ENCODE peak calls at places on chromosomes 7 and 10, in four cellular contexts. B is Peyer's patch, Q is PC-9, X is breast epithelium. E is an unnamed sample. For H3K36me3, the result is how much of the 10 kb centered on the place peaks cover.

GRCh38 chr10:76582536-76582935 is 1055.1 kb downstream of the KCNMA1 start:
- DNase-seq in B (no peak), Q (no peak), X (no peak), E (no peak)

GRCh38 chr10:119770928-119771327 is 45.1 kb downstream of the INPP5F start:
- DNase-seq in B (no peak), Q (no peak), X (no peak), E (no peak)

GRCh38 chr10:91969297-91969696 is 45.7 kb downstream of the BTAF1 start:
- DNase-seq in B (no peak), Q (no peak), X (no peak), E (no peak)

GRCh38 chr7:141691540-141691939 is 10.4 kb downstream of the DENND11 start:
- DNase-seq in B (no peak), Q (no peak), X (no peak), E (no peak)

GRCh38 chr7:95395755-95396135 is 430 bp downstream of the PON3 start:
- DNase-seq in B (no peak), Q (no peak), X (no peak), E (no peak)

GRCh38 chr7:1192171-1192676 is 32.2 kb upstream of the ZFAND2A start:
- DNase-seq in B (no peak), Q (no peak), X (no peak), E (no peak)

GRCh38 chr10:24374134-24374915 is 165.4 kb downstream of the KIAA1217 start:
- DNase-seq in B (no peak), Q (no peak), X (no peak), E (no peak)

GRCh38 chr7:109844362-109844761 is 1246.6 kb upstream of the LRRN3 start:
- DNase-seq in B (no peak), Q (peak), X (no peak), E (no peak)

GRCh38 chr10:13699216-13699615 is 112.5 kb downstream of the PRPF18 start:
- DNase-seq in B (no peak), Q (no peak), X (no peak), E (no peak)

GRCh38 chr10:15083674-15084501 is 4.7 kb downstream of the ACBD7 start:
- DNase-seq in B (no peak), Q (no peak), X (no peak), E (no peak)

GRCh38 chr7:135734343-135734689 is 6.3 kb upstream of the SLC13A4 start:
- DNase-seq in B (no peak), Q (no peak), X (no peak), E (no peak)

GRCh38 chr10:132399117-132400035 is 2.4 kb downstream of the PWWP2B start:
- DNase-seq in B (peak), Q (peak), X (no peak), E (peak)

DNA sequence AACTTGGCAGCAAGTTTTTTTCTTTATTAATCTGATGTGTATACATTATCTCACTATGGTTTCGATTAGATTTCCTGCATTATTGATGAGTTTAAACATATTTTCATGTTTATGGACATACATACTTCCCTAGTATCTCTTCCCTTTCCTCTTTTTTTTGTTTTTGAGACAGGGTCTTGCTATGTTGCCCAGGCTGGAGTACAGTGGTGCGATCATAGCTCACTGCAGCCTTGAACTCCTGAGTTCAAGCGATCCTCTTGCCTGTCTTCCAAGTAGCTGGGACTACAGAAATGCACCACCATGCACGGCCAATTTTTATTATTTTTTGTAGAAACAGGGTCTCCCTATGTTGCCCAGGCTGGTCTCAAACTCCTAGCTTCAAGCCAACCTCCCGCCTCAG is 18.9 kb downstream of the BAZ1B start:
- DNase-seq in B (no peak), Q (no peak), X (no peak), E (no peak)
- H3K36me3 ChIP-seq in B (half or more), Q (half or more), X (under half), E (half or more)

DNA sequence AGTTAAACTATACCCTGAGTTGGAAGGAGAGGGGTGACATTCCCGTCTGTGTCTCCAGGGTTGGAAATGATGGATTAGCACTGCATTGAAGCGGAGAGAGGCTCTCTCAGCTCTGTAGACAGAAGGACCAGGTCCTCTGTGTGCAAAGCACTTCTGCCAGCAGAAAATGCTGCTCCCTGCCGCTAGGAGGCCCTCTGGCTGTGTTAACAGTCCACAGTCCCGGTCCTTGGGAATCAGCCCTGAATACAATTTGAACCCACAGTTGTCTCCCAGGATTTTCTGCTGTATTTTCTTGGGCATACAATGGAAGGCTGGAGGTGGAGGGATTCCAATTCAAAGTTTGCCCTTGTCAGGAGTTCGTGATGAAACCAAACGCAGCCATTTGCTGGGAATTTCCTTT is 205.1 kb downstream of the GLRX3 start:
- DNase-seq in B (no peak), Q (no peak), X (no peak), E (no peak)
- TF ChIP-seq CTCF in B (no peak), Q (no peak), X (no peak), E (no peak)

GRCh38 chr10:89332092-89332633 is 4.4 kb downstream of the IFIT3 start:
- DNase-seq in B (no peak), Q (no peak), X (no peak), E (no peak)
- H3K4me3 ChIP-seq in B (peak), Q (no peak), X (peak), E (peak)

DNA sequence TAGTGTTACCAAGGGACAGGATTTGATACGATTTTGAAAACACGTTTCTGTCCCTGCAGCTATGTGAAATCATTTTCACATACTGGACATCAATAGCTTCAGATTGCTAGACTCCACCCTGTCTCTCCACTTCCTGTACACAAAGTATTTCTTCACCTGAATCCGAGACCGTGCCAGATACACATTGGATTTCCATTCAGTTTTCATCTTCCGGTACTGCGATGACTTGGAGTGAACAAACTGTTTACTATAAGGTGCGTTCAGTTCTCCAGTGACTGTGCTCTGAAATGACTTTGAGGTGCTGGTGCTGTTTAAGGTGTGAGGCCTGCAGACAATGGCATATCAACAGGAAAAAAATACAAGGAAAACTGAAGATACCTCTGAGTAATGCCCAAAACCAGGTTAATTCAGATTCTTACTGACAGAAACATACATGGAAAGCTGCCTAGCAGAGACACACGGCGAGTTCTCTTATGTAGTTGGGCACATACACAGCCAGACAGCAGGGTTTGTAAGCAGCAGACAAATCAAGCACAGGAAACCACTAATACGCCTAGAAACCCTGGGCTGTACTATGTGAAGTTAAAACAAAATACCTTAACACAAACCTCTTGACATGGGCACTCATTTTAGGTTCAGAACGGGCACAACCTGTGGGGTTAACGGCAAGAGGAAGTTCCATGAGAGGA is 119.2 kb downstream of the GALNT11 start:
- DNase-seq in B (no peak), Q (no peak), X (no peak), E (no peak)
- H3K36me3 ChIP-seq in B (half or more), Q (under half), X (under half), E (under half)

E was measured in CD8-positive, alpha-beta T cell.